ENCODE peak calls at places on chromosomes 3 and 15, in five cellular contexts. Z, J, G, S and E are unnamed samples.

GRCh38 chr15:44713006-44713966 is 2.0 kb downstream of the B2M start:
- DNase-seq in S (no peak), Z (no peak), J (no peak), G (no peak), E (no peak)

GRCh38 chr3:194271459-194272035 is 79.6 kb downstream of the CPN2 start:
- DNase-seq in S (no peak), J (no peak), G (no peak), Z (no peak), E (peak; percentile 30)

GRCh38 chr15:87610366-87610765 is 646.2 kb downstream of the NTRK3 start:
- DNase-seq in J (no peak), G (no peak), Z (no peak), S (no peak), E (no peak)

GRCh38 chr15:68277131-68277604 is 377 bp upstream of the FEM1B start:
- DNase-seq in S (no peak), Z (peak; percentile 70), J (no peak), G (no peak), E (no peak)

GRCh38 chr3:194857459-194858113 is 171.9 kb downstream of the FAM43A start:
- DNase-seq in J (no peak), G (no peak), S (no peak), Z (no peak), E (no peak)

GRCh38 chr3:81395739-81396138 is 365.7 kb downstream of the GBE1 start:
- DNase-seq in J (no peak), G (no peak), S (no peak), Z (peak; percentile 2), E (no peak)

GRCh38 chr15:82122754-82123400 is 77.1 kb upstream of the MEX3B start:
- DNase-seq in J (no peak), S (peak; percentile 75), Z (no peak), G (no peak), E (no peak)

GRCh38 chr15:100919481-100920405 is 586 bp downstream of the LRRK1 start:
- DNase-seq in Z (no peak), G (no peak), S (no peak), J (no peak), E (no peak)

GRCh38 chr3:138919304-138919703 is 27.6 kb downstream of the FOXL2 start:
- DNase-seq in G (no peak), J (no peak), S (no peak), Z (no peak), E (no peak)

GRCh38 chr3:99128740-99129505 is 227.4 kb upstream of the DCBLD2 start:
- DNase-seq in J (no peak), S (peak; percentile 93), Z (no peak), G (no peak), E (no peak)

GRCh38 chr15:43433160-43433559 is 59.8 kb downstream of the TP53BP1 start:
- DNase-seq in S (no peak), Z (no peak), J (no peak), G (no peak), E (no peak)

GRCh38 chr3:38020342-38020726 is 9.1 kb downstream of the PLCD1 start:
- DNase-seq in G (no peak), Z (no peak), S (no peak), J (no peak), E (no peak)

GRCh38 chr3:105868450-105868744 is 415 bp downstream of the CBLB start:
- DNase-seq in S (peak; percentile 49), G (peak; percentile 84), Z (peak; percentile 59), J (peak; percentile 24), E (no peak)

GRCh38 chr3:55362206-55362960 is 124.7 kb downstream of the WNT5A start:
- DNase-seq in Z (no peak), S (peak; percentile 85), G (no peak), J (no peak), E (no peak)

GRCh38 chr3:127342735-127343134 is 54.9 kb upstream of the PRR20G start:
- DNase-seq in J (no peak), Z (peak; percentile 8), G (no peak), S (no peak), E (no peak)

GRCh38 chr3:109122690-109123089 is 4.8 kb upstream of the MORC1 start:
- DNase-seq in G (no peak), J (no peak), S (no peak), Z (no peak), E (no peak)

GRCh38 chr3:194294888-194295214 is 56.3 kb downstream of the CPN2 start:
- DNase-seq in J (no peak), G (no peak), Z (no peak), S (no peak), E (no peak)

GRCh38 chr3:78689378-78689777 is 1078.4 kb downstream of the ROBO1 start:
- DNase-seq in S (no peak), Z (no peak), G (no peak), J (no peak), E (no peak)

GRCh38 chr15:60477991-60478632 is 830 bp downstream of the ICE2 start:
- DNase-seq in S (no peak), Z (no peak), J (no peak), G (no peak), E (no peak)

GRCh38 chr15:82805994-82806406 is at the start of gene FSD2:
- DNase-seq in J (no peak), Z (no peak), S (no peak), G (no peak), E (no peak)

GRCh38 chr3:58562498-58562897 is 14.7 kb downstream of the FAM107A start:
- DNase-seq in Z (no peak), G (peak; percentile 65), S (no peak), J (no peak), E (no peak)

GRCh38 chr15:54618120-54618519 is 578.6 kb downstream of the RSL24D1 start:
- DNase-seq in G (no peak), Z (no peak), S (no peak), J (no peak), E (no peak)

GRCh38 chr3:150453353-150453752 is 45.3 kb downstream of the TSC22D2 start:
- DNase-seq in Z (no peak), S (no peak), G (no peak), J (no peak), E (no peak)

GRCh38 chr15:63544253-63545026 is 40.0 kb downstream of the USP3 start:
- DNase-seq in Z (no peak), S (no peak), J (no peak), G (no peak), E (no peak)

GRCh38 chr3:188788621-188789081 is 383.1 kb upstream of the TPRG1 start:
- DNase-seq in J (no peak), G (no peak), S (no peak), Z (no peak), E (peak; percentile 70)

GRCh38 chr15:38130739-38131498 is 121.7 kb upstream of the SPRED1 start:
- DNase-seq in G (peak; percentile 89), Z (no peak), J (peak; percentile 81), S (peak; percentile 50), E (no peak)

GRCh38 chr15:81072551-81072950 is 61.5 kb upstream of the CFAP161 start:
- DNase-seq in G (no peak), S (peak; percentile 55), Z (no peak), J (no peak), E (no peak)

GRCh38 chr15:96356494-96357455 is 26.3 kb downstream of the NR2F2 start:
- DNase-seq in G (no peak), S (peak; percentile 67), Z (peak; percentile 79), J (peak; percentile 78), E (peak; percentile 47)

GRCh38 chr15:89829161-89829560 is 14.5 kb upstream of the ANPEP start:
- DNase-seq in S (no peak), J (no peak), Z (no peak), G (no peak), E (no peak)

GRCh38 chr3:51501833-51502561 is 2.2 kb upstream of the DCAF1 start:
- DNase-seq in S (peak; percentile 43), Z (peak; percentile 80), G (peak; percentile 87), J (peak; percentile 67), E (peak; percentile 71)

GRCh38 chr15:59364238-59364637 is 8.4 kb downstream of the MYO1E start:
- DNase-seq in J (no peak), G (no peak), S (no peak), Z (no peak), E (no peak)

GRCh38 chr3:62554264-62554799 is 181.0 kb upstream of the FEZF2 start:
- DNase-seq in S (no peak), J (no peak), Z (no peak), G (no peak), E (no peak)

GRCh38 chr3:113659996-113660395 is 36.4 kb downstream of the USF3 start:
- DNase-seq in Z (no peak), J (no peak), G (no peak), S (no peak), E (no peak)

GRCh38 chr3:99473321-99473751 is 165.1 kb upstream of the COL8A1 start:
- DNase-seq in G (no peak), Z (no peak), J (no peak), S (no peak), E (no peak)

GRCh38 chr15:67194171-67195114 is 60.0 kb downstream of the AAGAB start:
- DNase-seq in G (no peak), S (no peak), J (no peak), Z (no peak), E (no peak)

GRCh38 chr3:146543461-146544012 is 870 bp downstream of the PLSCR1 start:
- DNase-seq in S (no peak), Z (no peak), G (no peak), J (no peak), E (no peak)

GRCh38 chr3:146542179-146542578 is 2.2 kb downstream of the PLSCR1 start:
- DNase-seq in G (no peak), S (no peak), Z (no peak), J (no peak), E (no peak)

GRCh38 chr3:146542968-146543367 is 1.4 kb downstream of the PLSCR1 start:
- DNase-seq in J (no peak), Z (no peak), S (no peak), G (no peak), E (no peak)

GRCh38 chr3:146544929-146545528 is 622 bp upstream of the PLSCR1 start:
- DNase-seq in J (no peak), G (no peak), S (no peak), Z (no peak), E (no peak)

GRCh38 chr3:146544013-146544928 is at the start of gene PLSCR1:
- DNase-seq in Z (peak; percentile 66), J (peak; percentile 77), S (peak; percentile 92), G (peak; percentile 95), E (peak; percentile 49)
- H3K27ac ChIP-seq in Z (no peak within 1 kb of the TSS), J (peak within 1 kb of the TSS; percentile 92), S (peak within 1 kb of the TSS; percentile 95), G (peak within 1 kb of the TSS; percentile 97), E (peak within 1 kb of the TSS; percentile 66)

GRCh38 chr3:95240395-95240794 is 1177.5 kb downstream of the NSUN3 start:
- DNase-seq in Z (no peak), S (no peak), J (no peak), G (no peak), E (no peak)
- H3K4me1 ChIP-seq in Z (no peaks in the 10 kb centered on the region), S (no peaks in the 10 kb centered on the region), J (no peaks in the 10 kb centered on the region), G (no peaks in the 10 kb centered on the region), E (no peaks in the 10 kb centered on the region)

DNA sequence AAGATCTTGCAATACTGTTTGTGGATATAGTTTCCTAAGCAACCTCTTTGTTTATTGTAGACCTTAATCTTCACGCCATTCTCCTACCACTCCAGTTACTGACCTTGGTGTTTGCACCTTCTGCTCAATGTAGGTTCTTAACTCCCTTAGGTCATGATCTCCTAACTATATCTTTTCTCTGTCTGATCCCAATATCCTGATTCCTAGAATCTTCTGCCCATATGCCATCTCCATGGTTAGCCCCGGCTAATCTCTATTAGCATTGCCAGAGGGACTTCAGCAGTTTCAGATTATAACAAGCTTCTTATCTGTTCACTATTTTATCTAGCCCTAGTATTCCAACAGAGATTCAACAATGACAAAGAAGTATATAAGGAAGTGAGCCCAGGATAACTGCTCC is 64.9 kb downstream of the IMPG2 start:
- DNase-seq in G (no peak), Z (no peak), S (no peak), J (no peak), E (no peak)
- H3K27ac ChIP-seq in G (no peak overlapping the region), Z (no peak overlapping the region), S (no peak overlapping the region), J (no peak overlapping the region), E (no peak overlapping the region)

GRCh38 chr15:48582472-48583235 is 62.9 kb downstream of the FBN1 start:
- DNase-seq in G (no peak), J (no peak), Z (no peak), S (no peak), E (no peak)
- H3K4me1 ChIP-seq in G (peaks cover 23% of the 10 kb centered on the region), J (peaks cover 52% of the 10 kb centered on the region), Z (peaks cover under 1% of the 10 kb centered on the region), S (no peaks in the 10 kb centered on the region), E (no peaks in the 10 kb centered on the region)